ENCODE peak calls at places on chromosomes 1 and 21, in seven cellular contexts. B, J, Y, Q, I, D and S are unnamed samples.

GRCh38 chr1:58575831-58576726 is 973 bp downstream of the TACSTD2 start:
- DNase-seq in B (no peak), J (no peak), Y (no peak), Q (no peak), I (no peak), D (no peak), S (no peak)

GRCh38 chr1:79808816-79809475 is 802.4 kb upstream of the ADGRL4 start:
- DNase-seq in B (no peak), J (no peak), Y (no peak), Q (no peak), I (no peak), D (no peak), S (no peak)

GRCh38 chr1:6180578-6181311 is 624 bp upstream of the CHD5 start:
- DNase-seq in B (peak), J (no peak), Y (no peak), Q (no peak), I (no peak), D (no peak), S (peak)

GRCh38 chr1:110673197-110673701 is 1.5 kb downstream of the KCNA3 start:
- DNase-seq in B (no peak), J (no peak), Y (no peak), Q (no peak), I (no peak), D (no peak), S (no peak)

GRCh38 chr1:94093996-94094395 is 27.0 kb downstream of the ABCA4 start:
- DNase-seq in B (no peak), J (no peak), Y (no peak), Q (no peak), I (peak), D (no peak), S (peak)

GRCh38 chr1:24619376-24619775 is 23.7 kb upstream of the SRRM1 start:
- DNase-seq in B (no peak), J (no peak), Y (no peak), Q (no peak), I (no peak), D (no peak), S (peak)

GRCh38 chr21:38221594-38221993 is 35.2 kb upstream of the KCNJ15 start:
- DNase-seq in B (no peak), J (no peak), Y (no peak), Q (no peak), I (no peak), D (no peak), S (no peak)

GRCh38 chr21:45074818-45075605 is 632 bp downstream of the ADARB1 start:
- DNase-seq in B (peak), J (no peak), Y (no peak), Q (peak), I (no peak), D (peak), S (peak)

GRCh38 chr1:42758641-42759040 is 8.2 kb downstream of the P3H1 start:
- DNase-seq in B (no peak), J (no peak), Y (no peak), Q (no peak), I (no peak), D (no peak), S (no peak)

GRCh38 chr1:55275976-55276375 is 60.8 kb upstream of the USP24 start:
- DNase-seq in B (no peak), J (no peak), Y (no peak), Q (peak), I (no peak), D (peak), S (no peak)

GRCh38 chr1:118960026-118960561 is 28.0 kb downstream of the TBX15 start:
- DNase-seq in B (no peak), J (no peak), Y (no peak), Q (no peak), I (no peak), D (no peak), S (no peak)

GRCh38 chr1:55913565-55913964 is 665.8 kb downstream of the PLPP3 start:
- DNase-seq in B (no peak), J (no peak), Y (no peak), Q (no peak), I (no peak), D (no peak), S (no peak)

GRCh38 chr1:31243451-31244286 is 4.0 kb upstream of the NKAIN1 start:
- DNase-seq in B (no peak), J (no peak), Y (no peak), Q (no peak), I (no peak), D (peak), S (peak)

GRCh38 chr1:17768651-17769241 is 13.6 kb downstream of the ACTL8 start:
- DNase-seq in B (no peak), J (peak), Y (no peak), Q (peak), I (peak), D (peak), S (no peak)

GRCh38 chr21:32467291-32467690 is 54.8 kb downstream of the EVA1C start:
- DNase-seq in B (no peak), J (no peak), Y (no peak), Q (no peak), I (no peak), D (no peak), S (no peak)

GRCh38 chr1:2200308-2200943 is 5.9 kb upstream of the FAAP20 start:
- DNase-seq in B (no peak), J (no peak), Y (no peak), Q (no peak), I (no peak), D (no peak), S (peak)

GRCh38 chr1:232751393-232752140 is 53.6 kb upstream of the MAP10 start:
- DNase-seq in B (no peak), J (no peak), Y (no peak), Q (no peak), I (no peak), D (no peak), S (no peak)

GRCh38 chr1:245873883-245874671 is 633.0 kb downstream of the SMYD3 start:
- DNase-seq in B (no peak), J (no peak), Y (no peak), Q (no peak), I (no peak), D (peak), S (no peak)

GRCh38 chr21:46207006-46207919 is 21.3 kb downstream of the LSS start:
- DNase-seq in B (no peak), J (no peak), Y (no peak), Q (no peak), I (no peak), D (no peak), S (no peak)